ENCODE peak calls at places on chromosomes 1 and 21, in six cellular contexts. One of them, this sample, is unnamed.

GRCh38 chr1:217453816-217454215 is 177.1 kb downstream of the GPATCH2 start:
- DNase-seq in GM23248: no peak
- DNase-seq in K562: no peak
- DNase-seq in hepatocyte: no peak
- DNase-seq in OCI-LY7: no peak
- DNase-seq in fibroblast of lung: no peak
- DNase-seq in this sample: no peak

GRCh38 chr1:58896211-58897183 is 112.7 kb upstream of the JUN start:
- DNase-seq in hepatocyte: peak; percentile 64
- DNase-seq in OCI-LY7: no peak
- DNase-seq in K562: peak; percentile 83
- DNase-seq in GM23248: peak; percentile 25
- DNase-seq in fibroblast of lung: no peak
- DNase-seq in this sample: peak; percentile 97

GRCh38 chr1:230589951-230590350 is 52.3 kb upstream of the COG2 start:
- DNase-seq in fibroblast of lung: no peak
- DNase-seq in GM23248: no peak
- DNase-seq in hepatocyte: no peak
- DNase-seq in K562: no peak
- DNase-seq in OCI-LY7: no peak
- DNase-seq in this sample: no peak

GRCh38 chr21:44681861-44682579 is at the start of gene KRTAP12-1:
- DNase-seq in K562: no peak
- DNase-seq in OCI-LY7: no peak
- DNase-seq in hepatocyte: no peak
- DNase-seq in fibroblast of lung: no peak
- DNase-seq in GM23248: no peak
- DNase-seq in this sample: no peak

GRCh38 chr1:1356796-1357401 is 1.5 kb downstream of the MXRA8 start:
- DNase-seq in hepatocyte: no peak
- DNase-seq in GM23248: peak; percentile 61
- DNase-seq in OCI-LY7: no peak
- DNase-seq in fibroblast of lung: no peak
- DNase-seq in K562: no peak
- DNase-seq in this sample: no peak

GRCh38 chr1:162276493-162276892 is 100.2 kb downstream of the SPATA46 start:
- DNase-seq in fibroblast of lung: peak; percentile 53
- DNase-seq in hepatocyte: peak; percentile 52
- DNase-seq in K562: no peak
- DNase-seq in GM23248: peak; percentile 60
- DNase-seq in OCI-LY7: peak; percentile 10
- DNase-seq in this sample: no peak

GRCh38 chr1:208155243-208155642 is 88.9 kb downstream of the PLXNA2 start:
- DNase-seq in fibroblast of lung: no peak
- DNase-seq in K562: no peak
- DNase-seq in GM23248: no peak
- DNase-seq in OCI-LY7: no peak
- DNase-seq in hepatocyte: no peak
- DNase-seq in this sample: no peak

GRCh38 chr1:231626951-231627614 is 493 bp downstream of the DISC1 start:
- DNase-seq in fibroblast of lung: peak; percentile 37
- DNase-seq in K562: no peak
- DNase-seq in hepatocyte: peak; percentile 69
- DNase-seq in OCI-LY7: no peak
- DNase-seq in GM23248: peak; percentile 50
- DNase-seq in this sample: peak; percentile 30

GRCh38 chr1:159005676-159006075 is 4.0 kb upstream of the IFI16 start:
- DNase-seq in K562: no peak
- DNase-seq in fibroblast of lung: no peak
- DNase-seq in hepatocyte: no peak
- DNase-seq in OCI-LY7: peak; percentile 47
- DNase-seq in GM23248: peak; percentile 41
- DNase-seq in this sample: no peak
- H3K4me2 ChIP-seq in K562: peak overlapping the region; percentile 2
- H3K4me2 ChIP-seq in fibroblast of lung: no peak overlapping the region
- H3K4me2 ChIP-seq in hepatocyte: peak overlapping the region; percentile 65
- H3K4me2 ChIP-seq in OCI-LY7: peak overlapping the region; percentile 52
- H3K4me2 ChIP-seq in GM23248: peak overlapping the region; percentile 39
- H3K4me2 ChIP-seq in this sample: peak overlapping the region; percentile 5

GRCh38 chr1:61140778-61141177 is 58.4 kb downstream of the NFIA start:
- DNase-seq in OCI-LY7: no peak
- DNase-seq in K562: no peak
- DNase-seq in fibroblast of lung: no peak
- DNase-seq in hepatocyte: no peak
- DNase-seq in GM23248: no peak
- DNase-seq in this sample: no peak
- H3K4me2 ChIP-seq in OCI-LY7: no peak overlapping the region
- H3K4me2 ChIP-seq in K562: peak overlapping the region; percentile 67
- H3K4me2 ChIP-seq in fibroblast of lung: peak overlapping the region; percentile 57
- H3K4me2 ChIP-seq in hepatocyte: no peak overlapping the region
- H3K4me2 ChIP-seq in GM23248: peak overlapping the region; percentile 62
- H3K4me2 ChIP-seq in this sample: no peak overlapping the region

GRCh38 chr1:77412794-77413530 is 131.1 kb downstream of the AK5 start:
- DNase-seq in OCI-LY7: peak; percentile 81
- DNase-seq in K562: no peak
- DNase-seq in hepatocyte: no peak
- DNase-seq in fibroblast of lung: no peak
- DNase-seq in GM23248: no peak
- DNase-seq in this sample: no peak
- H3K4me2 ChIP-seq in OCI-LY7: peak overlapping the region; percentile 93
- H3K4me2 ChIP-seq in K562: no peak overlapping the region
- H3K4me2 ChIP-seq in hepatocyte: no peak overlapping the region
- H3K4me2 ChIP-seq in fibroblast of lung: no peak overlapping the region
- H3K4me2 ChIP-seq in GM23248: no peak overlapping the region
- H3K4me2 ChIP-seq in this sample: no peak overlapping the region

DNA sequence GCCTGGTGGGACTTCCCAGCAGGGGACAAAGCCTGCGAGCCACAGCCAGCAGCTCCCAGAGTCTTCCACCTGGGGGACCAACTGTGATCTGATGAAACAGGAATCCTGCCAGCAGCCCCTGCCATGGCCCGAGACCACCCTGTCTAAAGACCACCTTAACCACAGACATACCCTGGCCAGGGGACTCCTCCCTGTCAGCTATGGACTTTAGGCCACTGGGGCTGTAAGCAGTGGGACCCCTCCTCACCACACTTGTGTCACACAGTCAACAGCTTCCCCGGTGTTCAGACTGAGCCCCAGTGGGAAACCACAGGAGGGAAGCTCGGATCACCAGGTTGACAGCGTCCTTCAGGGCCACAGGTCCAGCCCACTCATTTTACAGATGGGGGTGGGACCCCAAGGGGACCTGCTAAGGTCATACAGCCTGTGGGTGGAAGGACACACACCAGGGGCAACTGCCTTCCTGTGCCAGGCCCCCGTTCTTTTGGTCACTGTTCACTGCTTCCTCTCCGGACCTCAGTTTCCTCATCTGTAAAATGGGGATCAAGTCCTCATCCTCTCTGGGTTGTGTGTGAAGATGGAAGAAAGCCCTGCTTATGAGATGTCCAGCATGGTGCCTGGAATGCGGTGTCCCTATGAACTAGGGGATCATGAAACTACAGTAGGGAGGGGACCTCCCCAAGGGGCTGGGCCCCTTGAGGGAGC is 11.4 kb downstream of the EPHA2 start:
- DNase-seq in fibroblast of lung: no peak
- DNase-seq in GM23248: no peak
- DNase-seq in hepatocyte: no peak
- DNase-seq in K562: peak; percentile 59
- DNase-seq in OCI-LY7: no peak
- DNase-seq in this sample: no peak
- H3K4me2 ChIP-seq in fibroblast of lung: peak overlapping the region; percentile 44
- H3K4me2 ChIP-seq in GM23248: peak overlapping the region; percentile 85
- H3K4me2 ChIP-seq in hepatocyte: peak overlapping the region; percentile 75
- H3K4me2 ChIP-seq in K562: peak overlapping the region; percentile 82
- H3K4me2 ChIP-seq in OCI-LY7: no peak overlapping the region
- H3K4me2 ChIP-seq in this sample: peak overlapping the region; percentile 54

GRCh38 chr21:22900511-22900910 is 1902.3 kb downstream of the NCAM2 start:
- DNase-seq in K562: no peak
- DNase-seq in hepatocyte: no peak
- DNase-seq in GM23248: no peak
- DNase-seq in fibroblast of lung: no peak
- DNase-seq in OCI-LY7: no peak
- DNase-seq in this sample: no peak
- H3K4me2 ChIP-seq in K562: no peak overlapping the region
- H3K4me2 ChIP-seq in hepatocyte: no peak overlapping the region
- H3K4me2 ChIP-seq in GM23248: no peak overlapping the region
- H3K4me2 ChIP-seq in fibroblast of lung: no peak overlapping the region
- H3K4me2 ChIP-seq in OCI-LY7: no peak overlapping the region
- H3K4me2 ChIP-seq in this sample: no peak overlapping the region

GRCh38 chr21:30251781-30252180 is 31.0 kb downstream of the KRTAP24-1 start:
- DNase-seq in fibroblast of lung: no peak
- DNase-seq in hepatocyte: no peak
- DNase-seq in K562: no peak
- DNase-seq in GM23248: peak; percentile 16
- DNase-seq in OCI-LY7: no peak
- DNase-seq in this sample: no peak

GRCh38 chr21:30255679-30256078 is 27.1 kb downstream of the KRTAP24-1 start:
- DNase-seq in K562: no peak
- DNase-seq in GM23248: no peak
- DNase-seq in OCI-LY7: no peak
- DNase-seq in fibroblast of lung: no peak
- DNase-seq in hepatocyte: no peak
- DNase-seq in this sample: no peak

GRCh38 chr21:30257773-30258172 is 25.0 kb downstream of the KRTAP24-1 start:
- DNase-seq in fibroblast of lung: peak; percentile 9
- DNase-seq in hepatocyte: peak; percentile 56
- DNase-seq in K562: peak; percentile 25
- DNase-seq in GM23248: peak; percentile 69
- DNase-seq in OCI-LY7: peak; percentile 13
- DNase-seq in this sample: peak; percentile 87

DNA sequence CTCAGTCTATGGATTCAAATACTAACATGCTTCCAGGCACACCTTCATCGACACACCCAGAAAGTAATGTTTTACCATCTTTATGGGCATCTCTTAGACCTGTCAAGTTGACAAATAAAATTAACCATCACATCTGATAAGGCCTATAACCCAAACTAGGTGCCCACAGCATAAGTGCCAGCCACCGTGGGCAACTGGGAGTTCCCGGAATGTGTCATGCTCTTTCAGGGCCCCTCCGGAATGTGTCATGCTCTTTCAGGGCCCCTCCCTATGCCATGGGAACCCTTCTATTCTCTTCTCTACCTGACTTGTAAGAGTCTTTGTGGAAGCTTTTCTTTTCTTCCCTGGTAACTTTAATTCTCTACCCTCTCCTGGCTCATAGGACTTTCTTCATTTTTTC is 26.6 kb downstream of the KRTAP24-1 start:
- DNase-seq in OCI-LY7: no peak
- DNase-seq in fibroblast of lung: no peak
- DNase-seq in K562: no peak
- DNase-seq in hepatocyte: no peak
- DNase-seq in GM23248: no peak
- DNase-seq in this sample: no peak
- H3K4me2 ChIP-seq in OCI-LY7: no peak overlapping the region
- H3K4me2 ChIP-seq in fibroblast of lung: no peak overlapping the region
- H3K4me2 ChIP-seq in K562: no peak overlapping the region
- H3K4me2 ChIP-seq in hepatocyte: no peak overlapping the region
- H3K4me2 ChIP-seq in GM23248: no peak overlapping the region
- H3K4me2 ChIP-seq in this sample: no peak overlapping the region

DNA sequence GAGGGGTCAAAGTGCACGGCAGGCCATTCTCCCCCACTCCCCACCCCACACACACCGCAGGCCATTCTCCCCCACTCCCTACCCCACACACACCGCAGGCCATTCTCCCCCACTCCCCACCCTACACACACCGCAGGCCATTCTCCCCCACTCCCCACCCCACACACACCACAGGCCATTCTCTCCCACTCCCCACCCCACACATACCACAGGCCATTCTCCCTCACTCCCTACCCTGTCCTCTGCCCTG is 15.7 kb downstream of the H6PD start:
- DNase-seq in hepatocyte: no peak
- DNase-seq in K562: no peak
- DNase-seq in OCI-LY7: no peak
- DNase-seq in GM23248: no peak
- DNase-seq in fibroblast of lung: no peak
- DNase-seq in this sample: no peak
- H3K4me2 ChIP-seq in hepatocyte: no peak overlapping the region
- H3K4me2 ChIP-seq in K562: no peak overlapping the region
- H3K4me2 ChIP-seq in OCI-LY7: no peak overlapping the region
- H3K4me2 ChIP-seq in GM23248: no peak overlapping the region
- H3K4me2 ChIP-seq in fibroblast of lung: no peak overlapping the region
- H3K4me2 ChIP-seq in this sample: no peak overlapping the region

GRCh38 chr1:205536759-205537361 is 32.4 kb downstream of the CDK18 start:
- DNase-seq in OCI-LY7: no peak
- DNase-seq in GM23248: no peak
- DNase-seq in K562: no peak
- DNase-seq in hepatocyte: no peak
- DNase-seq in fibroblast of lung: no peak
- DNase-seq in this sample: no peak

GRCh38 chr1:205537386-205538018 is 33.0 kb downstream of the CDK18 start:
- DNase-seq in hepatocyte: no peak
- DNase-seq in fibroblast of lung: no peak
- DNase-seq in GM23248: peak; percentile 58
- DNase-seq in K562: no peak
- DNase-seq in OCI-LY7: no peak
- DNase-seq in this sample: no peak

GRCh38 chr1:205535096-205535495 is 30.6 kb downstream of the CDK18 start:
- DNase-seq in OCI-LY7: no peak
- DNase-seq in GM23248: no peak
- DNase-seq in K562: no peak
- DNase-seq in hepatocyte: no peak
- DNase-seq in fibroblast of lung: no peak
- DNase-seq in this sample: peak; percentile 58

GRCh38 chr1:205534444-205534985 is 30.0 kb downstream of the CDK18 start:
- DNase-seq in GM23248: no peak
- DNase-seq in hepatocyte: no peak
- DNase-seq in OCI-LY7: no peak
- DNase-seq in K562: no peak
- DNase-seq in fibroblast of lung: no peak
- DNase-seq in this sample: no peak

GRCh38 chr1:205535866-205536758 is 31.6 kb downstream of the CDK18 start:
- DNase-seq in GM23248: no peak
- DNase-seq in hepatocyte: no peak
- DNase-seq in K562: no peak
- DNase-seq in fibroblast of lung: no peak
- DNase-seq in OCI-LY7: no peak
- DNase-seq in this sample: no peak
- H3K4me2 ChIP-seq in GM23248: no peak overlapping the region
- H3K4me2 ChIP-seq in hepatocyte: no peak overlapping the region
- H3K4me2 ChIP-seq in K562: no peak overlapping the region
- H3K4me2 ChIP-seq in fibroblast of lung: no peak overlapping the region
- H3K4me2 ChIP-seq in OCI-LY7: no peak overlapping the region
- H3K4me2 ChIP-seq in this sample: no peak overlapping the region